ENCODE peak calls at places on chromosomes 12 and 14, in ten cellular contexts. J is hepatocyte; A is SK-N-SH; O is MM.1S; R is CD8-positive, alpha-beta T cell; V is IMR-90; Y is CD4-positive, CD25-positive, alpha-beta regulatory T cell; W is tibial nerve; B is keratinocyte; C is mammary epithelial cell. M is an unnamed sample.

GRCh38 chr14:92040431-92041040 is 677 bp upstream of the TRIP11 start:
- DNase-seq in J (peak; percentile 37), A (peak; percentile 47), O (peak; percentile 58), R (no peak), V (peak; percentile 61), Y (peak; percentile 61), W (no peak), B (peak; percentile 17), C (peak; percentile 54), M (no peak)

GRCh38 chr14:56294125-56294524 is 175.9 kb downstream of the PELI2 start:
- DNase-seq in J (no peak), A (no peak), O (no peak), R (no peak), V (no peak), Y (peak; percentile 8), W (no peak), B (no peak), C (no peak), M (no peak)

GRCh38 chr12:70277973-70278372 is 34.7 kb downstream of the CNOT2 start:
- DNase-seq in J (no peak), A (no peak), O (no peak), R (no peak), V (no peak), Y (no peak), W (no peak), B (no peak), C (no peak), M (no peak)

GRCh38 chr14:21868442-21869046 is 194.9 kb upstream of the OR4E1 start:
- DNase-seq in J (peak; percentile 72), A (peak; percentile 29), O (peak; percentile 60), R (peak; percentile 64), V (peak; percentile 32), Y (peak; percentile 86), W (no peak), B (peak; percentile 33), C (peak; percentile 73), M (peak; percentile 60)

GRCh38 chr12:57697076-57697475 is 3.1 kb downstream of the OS9 start:
- DNase-seq in J (no peak), A (no peak), O (no peak), R (no peak), V (no peak), Y (no peak), W (no peak), B (no peak), C (no peak), M (no peak)

GRCh38 chr12:125137776-125138344 is 72.6 kb downstream of the AACS start:
- DNase-seq in J (no peak), A (no peak), O (no peak), R (no peak), V (no peak), Y (no peak), W (no peak), B (no peak), C (no peak), M (no peak)

GRCh38 chr14:56136571-56137498 is 18.6 kb downstream of the PELI2 start:
- DNase-seq in J (no peak), A (no peak), O (no peak), R (no peak), V (peak; percentile 40), Y (no peak), W (no peak), B (no peak), C (no peak), M (no peak)

GRCh38 chr12:112121780-112122565 is 3.4 kb upstream of the TRAFD1 start:
- DNase-seq in J (peak; percentile 57), A (no peak), O (no peak), R (no peak), V (peak; percentile 88), Y (no peak), W (peak; percentile 55), B (peak; percentile 45), C (peak; percentile 67), M (no peak)

GRCh38 chr14:101361044-101361443 is 200.3 kb upstream of the DIO3 start:
- DNase-seq in J (no peak), A (no peak), O (no peak), R (no peak), V (no peak), Y (no peak), W (no peak), B (no peak), C (no peak), M (no peak)

GRCh38 chr12:89565002-89565401 is 39.2 kb upstream of the POC1B start:
- DNase-seq in J (no peak), A (no peak), O (no peak), R (no peak), V (no peak), Y (no peak), W (no peak), B (no peak), C (no peak), M (no peak)

GRCh38 chr12:94109154-94109553 is 39.2 kb upstream of the PLXNC1 start:
- DNase-seq in J (peak; percentile 83), A (no peak), O (no peak), R (no peak), V (peak; percentile 71), Y (peak; percentile 33), W (no peak), B (no peak), C (peak; percentile 11), M (no peak)

GRCh38 chr14:95044463-95045254 is 112.7 kb downstream of the DICER1 start:
- DNase-seq in J (no peak), A (no peak), O (no peak), R (no peak), V (no peak), Y (no peak), W (no peak), B (no peak), C (no peak), M (no peak)

GRCh38 chr12:62128186-62128965 is 131.8 kb upstream of the USP15 start:
- DNase-seq in J (no peak), A (no peak), O (no peak), R (no peak), V (no peak), Y (no peak), W (no peak), B (no peak), C (peak; percentile 35), M (no peak)

GRCh38 chr12:70251226-70251625 is 8.0 kb downstream of the CNOT2 start:
- DNase-seq in J (no peak), A (no peak), O (no peak), R (no peak), V (no peak), Y (no peak), W (no peak), B (no peak), C (no peak), M (no peak)

GRCh38 chr14:81400852-81401251 is 728 bp upstream of the STON2 start:
- DNase-seq in J (peak; percentile 51), A (no peak), O (no peak), R (no peak), V (peak; percentile 51), Y (no peak), W (peak; percentile 59), B (peak; percentile 78), C (peak; percentile 97), M (no peak)

DNA sequence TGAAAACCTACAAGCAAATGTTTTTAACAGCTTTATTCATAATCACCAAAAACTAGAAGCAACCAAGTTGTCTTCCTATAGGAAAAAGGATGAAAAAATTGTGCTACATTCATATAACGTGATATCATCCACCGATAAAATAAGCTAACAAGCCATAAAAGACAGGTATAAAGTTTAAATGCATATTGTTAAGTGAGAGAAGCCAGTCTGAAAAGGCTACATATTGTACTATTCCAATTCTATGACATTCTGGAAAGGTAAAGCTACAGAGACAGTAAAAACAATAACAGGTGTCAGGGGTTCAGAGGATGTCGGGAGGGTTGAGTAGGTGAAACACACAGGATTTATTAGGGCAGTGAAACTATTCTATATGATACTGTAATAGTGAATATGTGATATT is 22.7 kb downstream of the CDKL1 start:
- DNase-seq in J (no peak), A (no peak), O (no peak), R (no peak), V (no peak), Y (no peak), W (no peak), B (no peak), C (no peak), M (no peak)
- H3K27ac ChIP-seq in J (no peak overlapping the region), A (no peak overlapping the region), O (no peak overlapping the region), R (no peak overlapping the region), V (no peak overlapping the region), Y (no peak overlapping the region), W (no peak overlapping the region), B (no peak overlapping the region), C (no peak overlapping the region), M (no peak overlapping the region)

GRCh38 chr12:49901986-49902385 is 1.7 kb downstream of the FAIM2 start:
- DNase-seq in J (no peak), A (no peak), O (no peak), R (no peak), V (no peak), Y (no peak), W (no peak), B (no peak), C (no peak), M (no peak)
- H3K4me1 ChIP-seq in J (peaks cover 5% of the 10 kb centered on the region), A (no peaks in the 10 kb centered on the region), O (no peaks in the 10 kb centered on the region), R (peaks cover 8% of the 10 kb centered on the region), V (peaks cover 11% of the 10 kb centered on the region), Y (peaks cover 12% of the 10 kb centered on the region), W (peaks cover 7% of the 10 kb centered on the region), B (no peaks in the 10 kb centered on the region), C (peaks cover 3% of the 10 kb centered on the region), M (no peaks in the 10 kb centered on the region)

DNA sequence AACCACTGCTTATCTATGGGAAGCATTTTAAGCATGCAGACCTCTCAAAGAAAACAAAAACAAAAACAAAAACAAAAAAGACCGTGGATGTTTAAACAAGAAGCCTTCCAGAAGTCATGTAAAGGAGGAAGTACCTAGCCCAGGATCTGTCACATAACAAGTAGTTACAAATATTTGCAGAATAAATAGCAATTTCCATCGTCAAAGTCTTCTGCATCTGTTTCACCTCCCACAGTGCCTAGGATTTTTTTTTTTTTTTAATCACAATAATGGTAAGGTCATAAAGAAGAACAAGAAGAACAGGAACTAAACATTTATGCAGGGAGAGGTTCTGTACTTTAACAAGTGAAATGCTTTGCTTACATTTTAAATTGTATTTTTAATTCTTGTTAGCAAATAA is 2.4 kb upstream of the STXBP6 start:
- DNase-seq in J (no peak), A (no peak), O (no peak), R (no peak), V (no peak), Y (no peak), W (no peak), B (no peak), C (no peak), M (no peak)
- H3K27me3 ChIP-seq in J (no peaks in the 10 kb centered on the region), A (peaks cover 44% of the 10 kb centered on the region), O (no peaks in the 10 kb centered on the region), R (peaks cover 14% of the 10 kb centered on the region), V (peaks cover 1% of the 10 kb centered on the region), Y (peaks cover 17% of the 10 kb centered on the region), W (no peaks in the 10 kb centered on the region), B (peaks cover 23% of the 10 kb centered on the region), C (peaks cover 11% of the 10 kb centered on the region), M (peaks cover 19% of the 10 kb centered on the region)

GRCh38 chr14:68379510-68380303 is 413.2 kb downstream of the ZFP36L1 start:
- DNase-seq in J (no peak), A (no peak), O (no peak), R (peak; percentile 12), V (no peak), Y (peak; percentile 61), W (no peak), B (no peak), C (no peak), M (no peak)
- H3K27ac ChIP-seq in J (peak overlapping the region; percentile 41), A (peak overlapping the region; percentile 65), O (no peak overlapping the region), R (peak overlapping the region; percentile 0), V (no peak overlapping the region), Y (peak overlapping the region; percentile 64), W (no peak overlapping the region), B (no peak overlapping the region), C (no peak overlapping the region), M (peak overlapping the region; percentile 39)